ENCODE peak calls at places on chromosomes 16 and 17, in nine cellular contexts. C is tibial artery, I is HFFc6, V is tibial nerve, W is glutamatergic neuron, Z is heart left ventricle, R is lower leg skin, K is Calu3, A is GM10248. B is an unnamed sample.
A peak's percentile ranks its signal among the peaks of the same experiment; 100 is the strongest.

GRCh38 chr17:1001640-1002411 is 4.9 kb downstream of the TIMM22 start:
- DNase-seq in C (peak; percentile 90), I (peak; percentile 78), V (peak; percentile 41), W (peak; percentile 54), Z (peak; percentile 66), R (no peak), K (no peak), A (no peak), B (no peak)

GRCh38 chr17:32192379-32192778 is 50.1 kb downstream of the RHOT1 start:
- DNase-seq in C (no peak), I (peak; percentile 51), V (no peak), W (no peak), Z (no peak), R (no peak), K (no peak), A (no peak), B (no peak)

GRCh38 chr17:78558181-78558850 is 18.9 kb downstream of the DNAH17 start:
- DNase-seq in C (no peak), I (peak; percentile 39), V (no peak), W (peak; percentile 31), Z (no peak), R (no peak), K (no peak), A (no peak), B (no peak)

GRCh38 chr17:35898283-35899070 is 18.3 kb upstream of the CCL5 start:
- DNase-seq in C (peak; percentile 56), I (no peak), V (no peak), W (no peak), Z (peak; percentile 53), R (no peak), K (peak; percentile 66), A (no peak), B (no peak)

GRCh38 chr17:74190154-74190553 is 13.3 kb upstream of the RPL38 start:
- DNase-seq in C (no peak), I (peak; percentile 42), V (no peak), W (no peak), Z (no peak), R (no peak), K (no peak), A (no peak), B (peak; percentile 3)

GRCh38 chr17:63932008-63932561 is at the start of gene CD79B:
- DNase-seq in C (no peak), I (no peak), V (no peak), W (no peak), Z (no peak), R (no peak), K (no peak), A (peak; percentile 92), B (peak; percentile 87)

GRCh38 chr17:68709995-68710780 is 109.0 kb upstream of the FAM20A start:
- DNase-seq in C (no peak), I (peak; percentile 66), V (no peak), W (no peak), Z (no peak), R (no peak), K (no peak), A (no peak), B (no peak)

GRCh38 chr17:54085934-54086333 is 263.2 kb downstream of the KIF2B start:
- DNase-seq in C (no peak), I (no peak), V (no peak), W (no peak), Z (no peak), R (no peak), K (no peak), A (no peak), B (no peak)

GRCh38 chr17:67481808-67482207 is 104.7 kb downstream of the PITPNC1 start:
- DNase-seq in C (no peak), I (peak; percentile 48), V (no peak), W (no peak), Z (no peak), R (no peak), K (no peak), A (no peak), B (no peak)

GRCh38 chr17:21199311-21199710 is 14.7 kb downstream of the TMEM11 start:
- DNase-seq in C (no peak), I (peak; percentile 97), V (no peak), W (no peak), Z (no peak), R (no peak), K (no peak), A (no peak), B (no peak)

GRCh38 chr16:30744146-30744545 is 4.1 kb upstream of the PHKG2 start:
- DNase-seq in C (no peak), I (no peak), V (peak; percentile 75), W (no peak), Z (no peak), R (no peak), K (no peak), A (no peak), B (no peak)
- TF ChIP-seq CTCF in C (no peak), I (no peak), V (no peak), W (no peak), Z (no peak), R (no peak), K (no peak), A (no peak), B (no peak)

GRCh38 chr16:52532384-52532783 is 14.6 kb downstream of the TOX3 start:
- DNase-seq in C (no peak), I (no peak), V (no peak), W (no peak), Z (no peak), R (no peak), K (no peak), A (no peak), B (no peak)

GRCh38 chr16:52529226-52529625 is 17.7 kb downstream of the TOX3 start:
- DNase-seq in C (no peak), I (no peak), V (no peak), W (no peak), Z (no peak), R (no peak), K (no peak), A (no peak), B (no peak)

GRCh38 chr16:52526830-52527229 is 20.1 kb downstream of the TOX3 start:
- DNase-seq in C (no peak), I (no peak), V (no peak), W (no peak), Z (no peak), R (no peak), K (no peak), A (no peak), B (no peak)

GRCh38 chr16:52526429-52526828 is 20.5 kb downstream of the TOX3 start:
- DNase-seq in C (no peak), I (no peak), V (no peak), W (no peak), Z (no peak), R (no peak), K (no peak), A (no peak), B (no peak)

DNA sequence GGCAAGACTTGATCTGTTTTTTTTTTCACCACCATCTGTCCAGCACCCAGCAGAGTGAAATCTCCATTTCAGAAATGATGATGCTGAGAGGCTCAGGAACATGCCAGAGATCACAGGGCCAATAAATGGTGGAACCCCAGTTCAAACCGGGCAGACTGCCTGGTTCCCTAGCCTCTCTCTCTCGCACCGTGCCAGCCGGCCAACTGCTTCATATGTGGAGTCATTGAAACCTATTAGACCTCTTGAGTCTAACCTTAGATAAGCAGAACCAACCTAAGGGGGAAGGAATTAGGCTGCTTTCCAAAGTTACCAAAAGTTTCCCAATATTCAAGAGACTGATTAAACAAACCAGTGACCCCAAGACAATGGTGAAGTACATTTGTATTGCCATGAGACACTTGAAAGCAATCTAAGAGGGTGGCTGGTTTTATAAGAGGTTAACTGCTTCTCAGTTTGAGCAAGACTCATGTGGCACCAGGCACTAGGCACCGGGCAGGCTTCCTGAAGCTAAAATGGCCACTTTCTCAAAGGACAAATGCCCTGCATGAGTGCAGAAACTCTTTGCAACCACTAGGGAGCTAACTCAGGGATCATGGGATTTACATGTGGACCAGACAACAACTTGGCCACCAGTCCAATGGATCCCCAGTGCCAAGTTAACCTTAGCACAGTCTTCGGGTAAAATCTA is 18.4 kb downstream of the TOX3 start:
- DNase-seq in C (no peak), I (no peak), V (no peak), W (no peak), Z (no peak), R (no peak), K (peak; percentile 39), A (no peak), B (no peak)
- TF ChIP-seq CTCF in C (no peak), I (no peak), V (no peak), W (peak; percentile 28), Z (no peak), R (no peak), K (no peak), A (no peak), B (peak; percentile 6)

GRCh38 chr17:61338874-61339478 is 60.7 kb upstream of the TBX2 start:
- DNase-seq in C (no peak), I (no peak), V (no peak), W (no peak), Z (no peak), R (no peak), K (no peak), A (no peak), B (no peak)

GRCh38 chr17:61338000-61338864 is 61.4 kb upstream of the TBX2 start:
- DNase-seq in C (no peak), I (peak; percentile 94), V (no peak), W (no peak), Z (peak; percentile 67), R (no peak), K (no peak), A (no peak), B (no peak)

GRCh38 chr17:61335845-61336655 is 63.6 kb upstream of the TBX2 start:
- DNase-seq in C (no peak), I (no peak), V (no peak), W (no peak), Z (no peak), R (no peak), K (no peak), A (no peak), B (no peak)

GRCh38 chr17:61335105-61335844 is 64.4 kb upstream of the TBX2 start:
- DNase-seq in C (no peak), I (peak; percentile 41), V (no peak), W (no peak), Z (peak; percentile 60), R (no peak), K (no peak), A (no peak), B (no peak)

GRCh38 chr17:61337247-61337812 is 62.3 kb upstream of the TBX2 start:
- DNase-seq in C (no peak), I (no peak), V (no peak), W (no peak), Z (no peak), R (no peak), K (no peak), A (no peak), B (no peak)
- TF ChIP-seq CTCF in C (no peak), I (no peak), V (no peak), W (no peak), Z (no peak), R (no peak), K (no peak), A (no peak), B (no peak)

DNA sequence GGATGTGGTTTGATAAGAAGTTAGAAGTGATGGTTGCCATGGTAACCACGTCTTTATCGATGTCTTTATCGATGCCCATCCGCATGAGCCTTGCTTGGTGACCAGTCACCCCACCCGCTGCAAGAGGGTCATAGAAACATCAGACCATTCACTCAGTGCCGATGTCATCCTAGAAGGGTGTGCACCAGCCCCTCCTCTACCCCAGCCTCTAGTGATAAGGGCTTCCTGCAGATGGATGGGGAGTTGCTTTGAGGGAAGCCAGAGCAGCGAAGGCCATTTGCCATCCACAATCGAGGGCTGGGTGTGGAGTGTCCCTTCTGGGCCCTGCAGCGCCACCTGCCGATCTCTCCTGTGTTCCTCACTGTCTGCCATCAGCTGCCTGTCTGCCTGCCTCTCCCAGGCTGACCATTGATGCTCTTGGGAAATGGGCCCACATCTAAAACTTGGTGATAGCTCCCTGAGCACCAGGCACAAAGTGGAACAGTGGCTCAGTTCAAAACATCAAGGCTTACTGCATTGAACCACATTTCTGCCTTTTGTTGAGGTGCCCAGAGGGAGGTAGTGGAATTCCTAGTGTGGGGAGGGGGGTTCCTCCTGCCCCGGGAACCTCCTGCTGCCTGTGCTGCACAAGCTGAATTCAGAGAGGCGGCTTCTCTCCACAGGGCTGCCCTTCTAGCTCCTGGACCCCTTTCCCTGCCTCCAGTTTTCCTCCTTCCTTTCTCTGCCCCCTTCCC is 8.9 kb downstream of the CALB2 start:
- DNase-seq in C (no peak), I (peak; percentile 55), V (no peak), W (peak; percentile 89), Z (no peak), R (no peak), K (peak; percentile 83), A (peak; percentile 62), B (peak; percentile 62)
- TF ChIP-seq CTCF in C (no peak), I (peak; percentile 81), V (no peak), W (peak; percentile 69), Z (peak; percentile 23), R (no peak), K (peak; percentile 79), A (peak; percentile 71), B (peak; percentile 30)